ENCODE peak calls at places on chromosome 19, in seven cellular contexts. One of them, this sample, is unnamed.

GRCh38 chr19:30341646-30342201 is 30.5 kb upstream of the ZNF536 start:
- DNase-seq in neural progenitor cell: no peak
- DNase-seq in BE2C: no peak
- DNase-seq in aorta: no peak
- DNase-seq in astrocyte of the spinal cord: no peak
- DNase-seq in fibroblast of mammary gland: no peak
- DNase-seq in upper lobe of right lung: no peak
- DNase-seq in this sample: no peak

GRCh38 chr19:35717665-35718344 is at the start of gene KMT2B:
- DNase-seq in neural progenitor cell: peak; percentile 99
- DNase-seq in BE2C: no peak
- DNase-seq in aorta: peak; percentile 98
- DNase-seq in astrocyte of the spinal cord: peak; percentile 98
- DNase-seq in fibroblast of mammary gland: no peak
- DNase-seq in upper lobe of right lung: no peak
- DNase-seq in this sample: peak; percentile 100

GRCh38 chr19:38685666-38686529 is 38.4 kb downstream of the ACTN4 start:
- DNase-seq in neural progenitor cell: peak; percentile 80
- DNase-seq in BE2C: no peak
- DNase-seq in aorta: no peak
- DNase-seq in astrocyte of the spinal cord: peak; percentile 76
- DNase-seq in fibroblast of mammary gland: peak; percentile 67
- DNase-seq in upper lobe of right lung: no peak
- DNase-seq in this sample: peak; percentile 58

GRCh38 chr19:18990128-18990708 is 43.1 kb downstream of the SUGP2 start:
- DNase-seq in neural progenitor cell: no peak
- DNase-seq in BE2C: no peak
- DNase-seq in aorta: no peak
- DNase-seq in astrocyte of the spinal cord: no peak
- DNase-seq in fibroblast of mammary gland: no peak
- DNase-seq in upper lobe of right lung: no peak
- DNase-seq in this sample: peak; percentile 62

GRCh38 chr19:47406711-47407416 is 12.5 kb downstream of the MEIS3 start:
- DNase-seq in neural progenitor cell: peak; percentile 90
- DNase-seq in BE2C: no peak
- DNase-seq in aorta: no peak
- DNase-seq in astrocyte of the spinal cord: no peak
- DNase-seq in fibroblast of mammary gland: no peak
- DNase-seq in upper lobe of right lung: no peak
- DNase-seq in this sample: peak; percentile 97

GRCh38 chr19:49873149-49873521 is 4.0 kb downstream of the AKT1S1 start:
- DNase-seq in neural progenitor cell: no peak
- DNase-seq in BE2C: no peak
- DNase-seq in aorta: peak; percentile 75
- DNase-seq in astrocyte of the spinal cord: no peak
- DNase-seq in fibroblast of mammary gland: no peak
- DNase-seq in upper lobe of right lung: no peak
- DNase-seq in this sample: no peak

GRCh38 chr19:536031-536880 is 4.7 kb downstream of the CDC34 start:
- DNase-seq in neural progenitor cell: no peak
- DNase-seq in BE2C: no peak
- DNase-seq in aorta: no peak
- DNase-seq in astrocyte of the spinal cord: no peak
- DNase-seq in fibroblast of mammary gland: no peak
- DNase-seq in upper lobe of right lung: no peak
- DNase-seq in this sample: no peak

GRCh38 chr19:29574518-29574917 is 31.6 kb upstream of the POP4 start:
- DNase-seq in neural progenitor cell: no peak
- DNase-seq in BE2C: no peak
- DNase-seq in aorta: no peak
- DNase-seq in astrocyte of the spinal cord: no peak
- DNase-seq in fibroblast of mammary gland: no peak
- DNase-seq in upper lobe of right lung: no peak
- DNase-seq in this sample: no peak

GRCh38 chr19:56947206-56947605 is 106.7 kb upstream of the PEG3 start:
- DNase-seq in neural progenitor cell: no peak
- DNase-seq in BE2C: no peak
- DNase-seq in aorta: no peak
- DNase-seq in astrocyte of the spinal cord: no peak
- DNase-seq in fibroblast of mammary gland: no peak
- DNase-seq in upper lobe of right lung: no peak
- DNase-seq in this sample: no peak

GRCh38 chr19:1804858-1805257 is 7.2 kb downstream of the ATP8B3 start:
- DNase-seq in neural progenitor cell: no peak
- DNase-seq in BE2C: no peak
- DNase-seq in aorta: no peak
- DNase-seq in astrocyte of the spinal cord: no peak
- DNase-seq in fibroblast of mammary gland: no peak
- DNase-seq in upper lobe of right lung: no peak
- DNase-seq in this sample: no peak

GRCh38 chr19:30202060-30202600 is 170.1 kb upstream of the ZNF536 start:
- DNase-seq in neural progenitor cell: no peak
- DNase-seq in BE2C: no peak
- DNase-seq in aorta: no peak
- DNase-seq in astrocyte of the spinal cord: no peak
- DNase-seq in fibroblast of mammary gland: no peak
- DNase-seq in upper lobe of right lung: no peak
- DNase-seq in this sample: no peak

GRCh38 chr19:3359850-3360493 is 6.4 kb upstream of the NFIC start:
- DNase-seq in neural progenitor cell: no peak
- DNase-seq in BE2C: no peak
- DNase-seq in aorta: no peak
- DNase-seq in astrocyte of the spinal cord: no peak
- DNase-seq in fibroblast of mammary gland: no peak
- DNase-seq in upper lobe of right lung: peak; percentile 76
- DNase-seq in this sample: peak; percentile 90

GRCh38 chr19:3670796-3671679 is 29.2 kb downstream of the PIP5K1C start:
- DNase-seq in neural progenitor cell: no peak
- DNase-seq in BE2C: no peak
- DNase-seq in aorta: peak; percentile 96
- DNase-seq in astrocyte of the spinal cord: peak; percentile 63
- DNase-seq in fibroblast of mammary gland: peak; percentile 80
- DNase-seq in upper lobe of right lung: peak; percentile 75
- DNase-seq in this sample: peak; percentile 81

GRCh38 chr19:50459067-50459456 is 17.2 kb upstream of the EMC10 start:
- DNase-seq in neural progenitor cell: no peak
- DNase-seq in BE2C: no peak
- DNase-seq in aorta: no peak
- DNase-seq in astrocyte of the spinal cord: no peak
- DNase-seq in fibroblast of mammary gland: no peak
- DNase-seq in upper lobe of right lung: no peak
- DNase-seq in this sample: no peak

GRCh38 chr19:33394723-33395560 is 21.4 kb downstream of the CEBPG start:
- DNase-seq in neural progenitor cell: no peak
- DNase-seq in BE2C: peak; percentile 5
- DNase-seq in aorta: no peak
- DNase-seq in astrocyte of the spinal cord: no peak
- DNase-seq in fibroblast of mammary gland: no peak
- DNase-seq in upper lobe of right lung: no peak
- DNase-seq in this sample: peak; percentile 53

GRCh38 chr19:8566855-8567254 is 10.4 kb downstream of the MYO1F start:
- DNase-seq in neural progenitor cell: no peak
- DNase-seq in BE2C: no peak
- DNase-seq in aorta: no peak
- DNase-seq in astrocyte of the spinal cord: no peak
- DNase-seq in fibroblast of mammary gland: no peak
- DNase-seq in upper lobe of right lung: no peak
- DNase-seq in this sample: no peak

GRCh38 chr19:801030-801860 is 4.0 kb downstream of the PTBP1 start:
- DNase-seq in neural progenitor cell: no peak
- DNase-seq in BE2C: peak; percentile 78
- DNase-seq in aorta: peak; percentile 93
- DNase-seq in astrocyte of the spinal cord: peak; percentile 45
- DNase-seq in fibroblast of mammary gland: peak; percentile 55
- DNase-seq in upper lobe of right lung: peak; percentile 89
- DNase-seq in this sample: peak; percentile 65

GRCh38 chr19:42057856-42058255 is 12.2 kb downstream of the GRIK5 start:
- DNase-seq in neural progenitor cell: no peak
- DNase-seq in BE2C: no peak
- DNase-seq in aorta: no peak
- DNase-seq in astrocyte of the spinal cord: no peak
- DNase-seq in fibroblast of mammary gland: no peak
- DNase-seq in upper lobe of right lung: no peak
- DNase-seq in this sample: no peak

GRCh38 chr19:53865918-53866696 is 1.6 kb upstream of the MYADM start:
- DNase-seq in neural progenitor cell: peak; percentile 91
- DNase-seq in BE2C: peak; percentile 80
- DNase-seq in aorta: peak; percentile 94
- DNase-seq in astrocyte of the spinal cord: peak; percentile 72
- DNase-seq in fibroblast of mammary gland: peak; percentile 45
- DNase-seq in upper lobe of right lung: peak; percentile 82
- DNase-seq in this sample: peak; percentile 89

GRCh38 chr19:46821512-46822359 is 28.9 kb downstream of the AP2S1 start:
- DNase-seq in neural progenitor cell: peak; percentile 16
- DNase-seq in BE2C: no peak
- DNase-seq in aorta: no peak
- DNase-seq in astrocyte of the spinal cord: no peak
- DNase-seq in fibroblast of mammary gland: no peak
- DNase-seq in upper lobe of right lung: peak; percentile 78
- DNase-seq in this sample: peak; percentile 29

GRCh38 chr19:55702131-55702627 is 27.2 kb downstream of the EPN1 start:
- DNase-seq in neural progenitor cell: no peak
- DNase-seq in BE2C: no peak
- DNase-seq in aorta: peak; percentile 52
- DNase-seq in astrocyte of the spinal cord: no peak
- DNase-seq in fibroblast of mammary gland: no peak
- DNase-seq in upper lobe of right lung: peak; percentile 38
- DNase-seq in this sample: peak; percentile 26

GRCh38 chr19:39307822-39308530 is 11.8 kb downstream of the IFNL1 start:
- DNase-seq in neural progenitor cell: peak; percentile 68
- DNase-seq in BE2C: no peak
- DNase-seq in aorta: peak; percentile 77
- DNase-seq in astrocyte of the spinal cord: no peak
- DNase-seq in fibroblast of mammary gland: no peak
- DNase-seq in upper lobe of right lung: no peak
- DNase-seq in this sample: peak; percentile 81

GRCh38 chr19:43504426-43505185 is at the start of gene PHLDB3:
- DNase-seq in neural progenitor cell: no peak
- DNase-seq in BE2C: peak; percentile 34
- DNase-seq in aorta: peak; percentile 85
- DNase-seq in astrocyte of the spinal cord: no peak
- DNase-seq in fibroblast of mammary gland: no peak
- DNase-seq in upper lobe of right lung: peak; percentile 71
- DNase-seq in this sample: peak; percentile 81

GRCh38 chr19:1254081-1254527 is 5.7 kb downstream of the MIDN start:
- DNase-seq in neural progenitor cell: no peak
- DNase-seq in BE2C: no peak
- DNase-seq in aorta: no peak
- DNase-seq in astrocyte of the spinal cord: no peak
- DNase-seq in fibroblast of mammary gland: peak; percentile 56
- DNase-seq in upper lobe of right lung: peak; percentile 76
- DNase-seq in this sample: no peak

GRCh38 chr19:10126213-10126639 is 6.5 kb upstream of the EIF3G start:
- DNase-seq in neural progenitor cell: no peak
- DNase-seq in BE2C: no peak
- DNase-seq in aorta: no peak
- DNase-seq in astrocyte of the spinal cord: no peak
- DNase-seq in fibroblast of mammary gland: no peak
- DNase-seq in upper lobe of right lung: no peak
- DNase-seq in this sample: no peak

GRCh38 chr19:42234364-42234763 is 8.0 kb downstream of the GSK3A start:
- DNase-seq in neural progenitor cell: no peak
- DNase-seq in BE2C: no peak
- DNase-seq in aorta: no peak
- DNase-seq in astrocyte of the spinal cord: no peak
- DNase-seq in fibroblast of mammary gland: no peak
- DNase-seq in upper lobe of right lung: no peak
- DNase-seq in this sample: no peak

GRCh38 chr19:51627491-51628138 is 2.6 kb downstream of the SIGLEC5 start:
- DNase-seq in neural progenitor cell: no peak
- DNase-seq in BE2C: no peak
- DNase-seq in aorta: no peak
- DNase-seq in astrocyte of the spinal cord: no peak
- DNase-seq in fibroblast of mammary gland: no peak
- DNase-seq in upper lobe of right lung: no peak
- DNase-seq in this sample: no peak
- H3K4me3 ChIP-seq in neural progenitor cell: no peak overlapping the region
- H3K4me3 ChIP-seq in BE2C: no peak overlapping the region
- H3K4me3 ChIP-seq in aorta: no peak overlapping the region
- H3K4me3 ChIP-seq in astrocyte of the spinal cord: no peak overlapping the region
- H3K4me3 ChIP-seq in fibroblast of mammary gland: no peak overlapping the region
- H3K4me3 ChIP-seq in upper lobe of right lung: no peak overlapping the region
- H3K4me3 ChIP-seq in this sample: no peak overlapping the region

GRCh38 chr19:4911786-4912672 is 2.7 kb downstream of the UHRF1 start:
- DNase-seq in neural progenitor cell: peak; percentile 73
- DNase-seq in BE2C: peak; percentile 71
- DNase-seq in aorta: peak; percentile 93
- DNase-seq in astrocyte of the spinal cord: peak; percentile 99
- DNase-seq in fibroblast of mammary gland: peak; percentile 100
- DNase-seq in upper lobe of right lung: no peak
- DNase-seq in this sample: peak; percentile 89
- H3K4me3 ChIP-seq in neural progenitor cell: peak overlapping the region; percentile 96
- H3K4me3 ChIP-seq in BE2C: peak overlapping the region; percentile 57
- H3K4me3 ChIP-seq in aorta: no peak overlapping the region
- H3K4me3 ChIP-seq in astrocyte of the spinal cord: peak overlapping the region; percentile 41
- H3K4me3 ChIP-seq in fibroblast of mammary gland: peak overlapping the region; percentile 68
- H3K4me3 ChIP-seq in upper lobe of right lung: peak overlapping the region; percentile 57
- H3K4me3 ChIP-seq in this sample: no peak overlapping the region

GRCh38 chr19:13054605-13055212 is 47.9 kb downstream of the LYL1 start:
- DNase-seq in neural progenitor cell: no peak
- DNase-seq in BE2C: no peak
- DNase-seq in aorta: no peak
- DNase-seq in astrocyte of the spinal cord: no peak
- DNase-seq in fibroblast of mammary gland: no peak
- DNase-seq in upper lobe of right lung: no peak
- DNase-seq in this sample: peak; percentile 48

GRCh38 chr19:13055213-13056051 is 47.2 kb downstream of the LYL1 start:
- DNase-seq in neural progenitor cell: peak; percentile 75
- DNase-seq in BE2C: peak; percentile 69
- DNase-seq in aorta: peak; percentile 96
- DNase-seq in astrocyte of the spinal cord: peak; percentile 99
- DNase-seq in fibroblast of mammary gland: peak; percentile 86
- DNase-seq in upper lobe of right lung: peak; percentile 83
- DNase-seq in this sample: peak; percentile 91

GRCh38 chr19:13057147-13057572 is 45.5 kb downstream of the LYL1 start:
- DNase-seq in neural progenitor cell: peak; percentile 71
- DNase-seq in BE2C: no peak
- DNase-seq in aorta: no peak
- DNase-seq in astrocyte of the spinal cord: no peak
- DNase-seq in fibroblast of mammary gland: no peak
- DNase-seq in upper lobe of right lung: no peak
- DNase-seq in this sample: peak; percentile 71

GRCh38 chr19:13057744-13058143 is 44.9 kb downstream of the LYL1 start:
- DNase-seq in neural progenitor cell: no peak
- DNase-seq in BE2C: no peak
- DNase-seq in aorta: no peak
- DNase-seq in astrocyte of the spinal cord: no peak
- DNase-seq in fibroblast of mammary gland: no peak
- DNase-seq in upper lobe of right lung: no peak
- DNase-seq in this sample: no peak

GRCh38 chr19:13056052-13056660 is 46.5 kb downstream of the LYL1 start:
- DNase-seq in neural progenitor cell: peak; percentile 49
- DNase-seq in BE2C: no peak
- DNase-seq in aorta: peak; percentile 86
- DNase-seq in astrocyte of the spinal cord: peak; percentile 93
- DNase-seq in fibroblast of mammary gland: peak; percentile 76
- DNase-seq in upper lobe of right lung: peak; percentile 93
- DNase-seq in this sample: peak; percentile 87
- H3K4me3 ChIP-seq in neural progenitor cell: peak overlapping the region; percentile 27
- H3K4me3 ChIP-seq in BE2C: no peak overlapping the region
- H3K4me3 ChIP-seq in aorta: no peak overlapping the region
- H3K4me3 ChIP-seq in astrocyte of the spinal cord: no peak overlapping the region
- H3K4me3 ChIP-seq in fibroblast of mammary gland: no peak overlapping the region
- H3K4me3 ChIP-seq in upper lobe of right lung: peak overlapping the region; percentile 23
- H3K4me3 ChIP-seq in this sample: no peak overlapping the region

GRCh38 chr19:6446452-6446851 is 12.9 kb upstream of the SLC25A41 start:
- DNase-seq in neural progenitor cell: no peak
- DNase-seq in BE2C: no peak
- DNase-seq in aorta: no peak
- DNase-seq in astrocyte of the spinal cord: no peak
- DNase-seq in fibroblast of mammary gland: no peak
- DNase-seq in upper lobe of right lung: no peak
- DNase-seq in this sample: no peak
- H3K4me3 ChIP-seq in neural progenitor cell: no peak overlapping the region
- H3K4me3 ChIP-seq in BE2C: no peak overlapping the region
- H3K4me3 ChIP-seq in aorta: no peak overlapping the region
- H3K4me3 ChIP-seq in astrocyte of the spinal cord: no peak overlapping the region
- H3K4me3 ChIP-seq in fibroblast of mammary gland: no peak overlapping the region
- H3K4me3 ChIP-seq in upper lobe of right lung: no peak overlapping the region
- H3K4me3 ChIP-seq in this sample: no peak overlapping the region